ENCODE peak calls at places on chromosomes 5 and 9, in five cellular contexts. S is mucosa of descending colon; I is adrenal gland; V is CD4-positive, alpha-beta T cell; C is transverse colon. E is an unnamed sample.

GRCh38 chr9:94081864-94082468 is 2.3 kb upstream of the PTPDC1 start:
- DNase-seq in S (no peak), I (no peak), V (no peak), C (no peak), E (no peak)

GRCh38 chr5:170630711-170631141 is 126.9 kb downstream of the KCNIP1 start:
- DNase-seq in S (no peak), I (peak; percentile 50), V (no peak), C (no peak), E (no peak)

GRCh38 chr9:136675477-136676296 is 11.6 kb downstream of the AGPAT2 start:
- DNase-seq in S (peak; percentile 46), I (no peak), V (no peak), C (no peak), E (no peak)

GRCh38 chr5:124102491-124102890 is 590.5 kb downstream of the CSNK1G3 start:
- DNase-seq in S (no peak), I (no peak), V (no peak), C (no peak), E (no peak)

GRCh38 chr5:30604648-30605262 is 588.7 kb upstream of the CDH6 start:
- DNase-seq in S (no peak), I (no peak), V (no peak), C (no peak), E (no peak)

GRCh38 chr5:15757103-15757502 is 257.1 kb downstream of the FBXL7 start:
- DNase-seq in S (no peak), I (no peak), V (no peak), C (no peak), E (no peak)

GRCh38 chr9:89278997-89279739 is 31.8 kb upstream of the CKS2 start:
- DNase-seq in S (peak; percentile 71), I (no peak), V (no peak), C (no peak), E (peak; percentile 12)

GRCh38 chr9:91411096-91411771 is 12.4 kb downstream of the NFIL3 start:
- DNase-seq in S (no peak), I (no peak), V (no peak), C (no peak), E (no peak)

GRCh38 chr5:122187426-122187825 is 58.1 kb downstream of the ZNF474 start:
- DNase-seq in S (peak; percentile 71), I (no peak), V (no peak), C (peak; percentile 49), E (no peak)

GRCh38 chr9:123725389-123725788 is 204.5 kb downstream of the DENND1A start:
- DNase-seq in S (no peak), I (no peak), V (no peak), C (no peak), E (no peak)

GRCh38 chr9:108108802-108109448 is 619.4 kb upstream of the KLF4 start:
- DNase-seq in S (no peak), I (no peak), V (no peak), C (no peak), E (no peak)

GRCh38 chr9:27085456-27085855 is 23.6 kb upstream of the TEK start:
- DNase-seq in S (no peak), I (no peak), V (no peak), C (no peak), E (no peak)

GRCh38 chr9:93649610-93650261 is 73.4 kb downstream of the PHF2 start:
- DNase-seq in S (no peak), I (peak; percentile 35), V (peak; percentile 11), C (peak; percentile 3), E (no peak)

GRCh38 chr5:88671808-88672499 is 211.0 kb downstream of the MEF2C start:
- DNase-seq in S (no peak), I (no peak), V (no peak), C (no peak), E (no peak)

GRCh38 chr9:133737071-133737773 is 930 bp downstream of the SARDH start:
- DNase-seq in S (no peak), I (peak; percentile 38), V (no peak), C (no peak), E (no peak)

GRCh38 chr9:97954550-97954989 is 16.6 kb upstream of the HEMGN start:
- DNase-seq in S (peak; percentile 68), I (peak; percentile 69), V (peak; percentile 47), C (peak; percentile 48), E (peak; percentile 33)

GRCh38 chr9:4967521-4967920 is 17.6 kb upstream of the JAK2 start:
- DNase-seq in S (no peak), I (no peak), V (no peak), C (no peak), E (no peak)

GRCh38 chr9:4145482-4145881 is 154.4 kb downstream of the GLIS3 start:
- DNase-seq in S (no peak), I (no peak), V (no peak), C (no peak), E (no peak)

GRCh38 chr9:91458905-91459304 is 35.3 kb upstream of the NFIL3 start:
- DNase-seq in S (no peak), I (no peak), V (no peak), C (no peak), E (no peak)

GRCh38 chr5:111295649-111296048 is 71.5 kb downstream of the CAMK4 start:
- DNase-seq in S (no peak), I (no peak), V (no peak), C (no peak), E (no peak)

GRCh38 chr5:81067406-81067805 is 107.2 kb downstream of the RASGRF2 start:
- DNase-seq in S (no peak), I (no peak), V (no peak), C (no peak), E (no peak)

GRCh38 chr5:137563301-137563645 is 64.1 kb upstream of the SPOCK1 start:
- DNase-seq in S (no peak), I (no peak), V (no peak), C (no peak), E (no peak)

GRCh38 chr5:78879541-78879940 is 105.6 kb downstream of the ARSB start:
- DNase-seq in S (no peak), I (no peak), V (no peak), C (no peak), E (no peak)

GRCh38 chr9:135075234-135076142 is 12.0 kb upstream of the OLFM1 start:
- DNase-seq in S (peak; percentile 38), I (peak; percentile 76), V (no peak), C (peak; percentile 39), E (peak; percentile 28)

GRCh38 chr9:71253021-71253420 is 131.6 kb upstream of the TRPM3 start:
- DNase-seq in S (no peak), I (no peak), V (no peak), C (no peak), E (no peak)

GRCh38 chr5:148972958-148973357 is 89.9 kb downstream of the SH3TC2 start:
- DNase-seq in S (peak; percentile 13), I (peak; percentile 68), V (no peak), C (no peak), E (peak; percentile 65)

GRCh38 chr9:126915281-126915816 is 767 bp downstream of the RALGPS1 start:
- DNase-seq in S (peak; percentile 95), I (no peak), V (peak; percentile 41), C (peak; percentile 92), E (peak; percentile 83)

GRCh38 chr9:131609116-131609830 is 64.0 kb downstream of the PRRT1B start:
- DNase-seq in S (no peak), I (peak; percentile 76), V (no peak), C (no peak), E (no peak)

GRCh38 chr5:148471379-148471778 is 87.6 kb downstream of the FBXO38 start:
- DNase-seq in S (no peak), I (no peak), V (no peak), C (no peak), E (no peak)

GRCh38 chr5:172821340-172821985 is 12.6 kb upstream of the ERGIC1 start:
- DNase-seq in S (no peak), I (no peak), V (no peak), C (no peak), E (no peak)

GRCh38 chr5:58681943-58682342 is 99.1 kb downstream of the RAB3C start:
- DNase-seq in S (no peak), I (no peak), V (no peak), C (no peak), E (no peak)

GRCh38 chr5:146051678-146052077 is 53.7 kb downstream of the PLAC8L1 start:
- DNase-seq in S (no peak), I (no peak), V (no peak), C (no peak), E (no peak)

GRCh38 chr9:93897075-93897970 is 57.8 kb downstream of the BARX1 start:
- DNase-seq in S (no peak), I (peak; percentile 23), V (peak; percentile 25), C (peak; percentile 2), E (no peak)

GRCh38 chr5:72114629-72115028 is 7.4 kb downstream of the MAP1B start:
- DNase-seq in S (no peak), I (no peak), V (no peak), C (no peak), E (no peak)

GRCh38 chr5:147203208-147203607 is 31.6 kb upstream of the STK32A start:
- DNase-seq in S (no peak), I (no peak), V (no peak), C (no peak), E (no peak)
- TF ChIP-seq CTCF in S (no peak), I (no peak), V (no peak), C (no peak), E (no peak)

GRCh38 chr9:96654450-96655197 is 493 bp downstream of the PRXL2C start:
- DNase-seq in S (peak; percentile 77), I (peak; percentile 91), V (peak; percentile 66), C (peak; percentile 81), E (peak; percentile 56)
- TF ChIP-seq CTCF in S (no peak), I (peak; percentile 26), V (no peak), C (no peak), E (no peak)

GRCh38 chr5:114305402-114306207 is 56.3 kb upstream of the KCNN2 start:
- DNase-seq in S (no peak), I (no peak), V (no peak), C (no peak), E (peak; percentile 17)
- TF ChIP-seq CTCF in S (no peak), I (no peak), V (no peak), C (no peak), E (peak; percentile 38)

DNA sequence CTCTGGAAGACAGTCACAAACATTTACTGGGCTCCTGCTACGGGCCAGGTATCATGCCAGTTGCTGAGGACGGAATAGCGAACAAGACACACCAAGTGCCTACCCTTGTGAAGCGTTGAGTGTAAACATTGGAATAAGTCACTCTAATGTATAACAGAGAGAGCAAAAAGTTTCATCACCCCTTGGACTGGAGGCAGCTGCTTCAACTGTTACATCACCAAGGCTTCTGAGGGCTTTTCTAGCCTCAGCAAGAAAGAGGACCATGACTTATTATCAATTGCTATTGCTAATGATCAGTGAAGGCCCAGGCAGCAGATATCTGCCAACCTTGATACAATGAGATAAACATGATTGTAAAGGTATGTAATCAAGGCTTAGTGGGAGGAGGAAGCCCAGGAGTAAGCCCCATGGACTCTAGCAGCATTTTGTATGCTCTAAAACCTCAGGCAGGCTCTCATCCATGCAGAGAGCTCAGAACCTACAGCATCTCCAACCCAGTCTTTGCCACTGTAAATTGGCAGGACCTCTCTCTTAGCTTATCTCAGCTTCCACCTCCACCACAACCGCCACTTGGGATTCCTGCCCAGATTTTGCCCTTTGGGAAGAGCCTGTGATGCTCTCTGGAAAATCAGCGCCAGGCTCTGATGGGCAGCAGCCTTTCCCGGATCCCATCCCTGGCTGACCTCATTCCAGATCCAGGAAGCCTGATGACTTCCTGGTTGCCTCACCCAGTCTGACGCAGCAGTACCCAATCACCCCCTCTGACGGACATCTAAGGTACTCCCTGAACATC is 54.5 kb downstream of the ADAM19 start:
- DNase-seq in S (no peak), I (peak; percentile 66), V (no peak), C (peak; percentile 44), E (no peak)
- TF ChIP-seq CTCF in S (no peak), I (no peak), V (no peak), C (no peak), E (no peak)

E was measured in Calu3.